ENCODE peak calls at places on chromosome 20, in six cellular contexts. K, A, F, C, J and I are unnamed samples.

GRCh38 chr20:41261790-41262717 is 55.5 kb downstream of the ZHX3 start:
- DNase-seq in K (no peak), A (peak; percentile 72), J (no peak), C (no peak), F (no peak), I (no peak)

GRCh38 chr20:62644044-62644795 is 1.9 kb downstream of the SLCO4A1 start:
- DNase-seq in A (no peak), K (peak; percentile 78), J (no peak), F (peak; percentile 26), C (no peak), I (no peak)

GRCh38 chr20:62589150-62589498 is 53.2 kb upstream of the SLCO4A1 start:
- DNase-seq in C (no peak), J (no peak), K (no peak), F (no peak), A (no peak), I (no peak)

GRCh38 chr20:40687384-40688128 is 1.5 kb downstream of the MAFB start:
- DNase-seq in F (peak; percentile 73), A (peak; percentile 76), J (peak; percentile 67), C (peak; percentile 29), K (no peak), I (no peak)

GRCh38 chr20:17963114-17963897 is 5.3 kb downstream of the SNX5 start:
- DNase-seq in K (peak; percentile 46), C (no peak), F (no peak), A (no peak), J (no peak), I (no peak)

GRCh38 chr20:2535711-2536561 is 437 bp upstream of the TMC2 start:
- DNase-seq in K (no peak), C (no peak), F (no peak), A (peak; percentile 78), J (no peak), I (no peak)

GRCh38 chr20:37897008-37897548 is 5.8 kb upstream of the VSTM2L start:
- DNase-seq in C (peak; percentile 73), A (peak; percentile 65), K (no peak), F (no peak), J (peak; percentile 79), I (no peak)

GRCh38 chr20:24448170-24448569 is 21.3 kb upstream of the SYNDIG1 start:
- DNase-seq in J (no peak), C (no peak), F (no peak), A (no peak), K (no peak), I (no peak)

GRCh38 chr20:45363611-45364492 is 896 bp downstream of the SYS1 start:
- DNase-seq in A (no peak), K (no peak), F (no peak), C (no peak), J (no peak), I (no peak)

GRCh38 chr20:34515484-34516037 is 661 bp upstream of the DYNLRB1 start:
- DNase-seq in J (peak; percentile 87), F (no peak), K (peak; percentile 86), C (peak; percentile 31), A (peak; percentile 95), I (peak; percentile 65)

GRCh38 chr20:46174469-46175126 is 56.5 kb downstream of the CD40 start:
- DNase-seq in F (peak; percentile 80), K (peak; percentile 86), A (peak; percentile 88), C (peak; percentile 92), J (peak; percentile 86), I (peak; percentile 48)

GRCh38 chr20:44006578-44006977 is 91.9 kb downstream of the TOX2 start:
- DNase-seq in A (peak; percentile 60), F (no peak), J (no peak), C (no peak), K (no peak), I (no peak)

GRCh38 chr20:32562495-32562911 is 22.6 kb downstream of the NOL4L start:
- DNase-seq in F (no peak), J (peak; percentile 53), A (peak; percentile 88), K (no peak), C (peak; percentile 44), I (no peak)

GRCh38 chr20:38229376-38230252 is 30.9 kb downstream of the KIAA1755 start:
- DNase-seq in K (no peak), C (no peak), J (peak; percentile 45), A (peak; percentile 38), F (no peak), I (no peak)

GRCh38 chr20:24443436-24443835 is 26.0 kb upstream of the SYNDIG1 start:
- DNase-seq in F (no peak), C (no peak), J (no peak), A (peak; percentile 77), K (no peak), I (no peak)

GRCh38 chr20:4299773-4300172 is 284.4 kb upstream of the RNF24 start:
- DNase-seq in J (no peak), C (no peak), F (peak; percentile 36), K (no peak), A (no peak), I (no peak)

GRCh38 chr20:38127011-38127621 is 38.0 kb downstream of the TGM2 start:
- DNase-seq in J (no peak), C (peak; percentile 53), A (no peak), K (peak; percentile 68), F (peak; percentile 69), I (no peak)

GRCh38 chr20:50462093-50462685 is 48.0 kb upstream of the PTPN1 start:
- DNase-seq in F (no peak), C (no peak), J (no peak), K (no peak), A (no peak), I (no peak)

GRCh38 chr20:33005908-33006775 is 1.4 kb upstream of the BPIFB2 start:
- DNase-seq in J (no peak), A (no peak), F (no peak), C (no peak), K (no peak), I (no peak)

GRCh38 chr20:44471481-44471882 is 4.2 kb upstream of the TTPAL start:
- DNase-seq in C (no peak), F (no peak), J (peak; percentile 39), K (no peak), A (peak; percentile 62), I (no peak)

GRCh38 chr20:38373898-38374297 is 27.6 kb downstream of the LBP start:
- DNase-seq in C (no peak), A (no peak), J (no peak), K (no peak), F (no peak), I (no peak)

GRCh38 chr20:5848711-5849505 is 98.7 kb downstream of the SHLD1 start:
- DNase-seq in K (no peak), J (no peak), A (no peak), F (no peak), C (no peak), I (no peak)

GRCh38 chr20:59808729-59809381 is 124.6 kb downstream of the SYCP2 start:
- DNase-seq in A (no peak), J (no peak), C (no peak), F (no peak), K (no peak), I (no peak)

GRCh38 chr20:64057628-64058498 is 5.1 kb upstream of the TCEA2 start:
- DNase-seq in A (peak; percentile 84), K (peak; percentile 92), J (peak; percentile 82), C (peak; percentile 93), F (peak; percentile 83), I (peak; percentile 84)

GRCh38 chr20:38863024-38863851 is 57.7 kb downstream of the PPP1R16B start:
- DNase-seq in K (peak; percentile 85), F (no peak), C (no peak), A (no peak), J (no peak), I (peak; percentile 57)

GRCh38 chr20:6533321-6533720 is 234.2 kb upstream of the BMP2 start:
- DNase-seq in C (no peak), F (no peak), J (no peak), K (no peak), A (no peak), I (no peak)

GRCh38 chr20:13341737-13342393 is 120.8 kb downstream of the ISM1 start:
- DNase-seq in F (no peak), K (no peak), J (no peak), C (no peak), A (no peak), I (no peak)

GRCh38 chr20:47070176-47070575 is 175.5 kb downstream of the EYA2 start:
- DNase-seq in K (no peak), J (no peak), C (no peak), F (no peak), A (no peak), I (no peak)

GRCh38 chr20:33072813-33073212 is 6.6 kb upstream of the BPIFB4 start:
- DNase-seq in F (no peak), J (no peak), K (no peak), A (no peak), C (no peak), I (no peak)

GRCh38 chr20:25336561-25337422 is 53.8 kb downstream of the ABHD12 start:
- DNase-seq in K (no peak), J (peak; percentile 38), A (peak; percentile 84), F (no peak), C (no peak), I (no peak)

DNA sequence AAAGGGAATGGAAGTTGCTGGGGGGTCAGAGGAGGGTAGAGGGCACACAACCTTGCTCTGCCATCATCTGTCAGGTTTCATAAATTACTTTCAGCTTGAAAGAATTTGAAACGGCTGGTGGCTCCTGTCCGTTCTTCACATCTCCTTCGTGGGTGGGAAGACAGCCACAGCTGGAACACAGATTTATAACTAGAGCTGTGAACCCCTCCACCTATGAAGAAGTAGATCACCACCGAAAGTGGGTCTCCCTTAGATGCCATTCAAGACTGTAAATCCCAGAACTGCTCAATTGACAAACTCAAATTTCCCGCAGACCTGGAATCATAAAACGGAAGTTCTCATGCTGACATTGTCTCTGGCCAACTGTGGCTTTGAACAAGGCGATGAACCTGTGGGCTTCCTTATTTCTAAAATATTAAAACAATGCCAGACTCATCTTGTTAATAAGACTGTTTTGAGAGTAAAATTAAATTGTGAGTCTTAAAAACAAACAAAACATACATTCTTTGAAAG is 65.3 kb downstream of the BTBD3 start:
- DNase-seq in F (no peak), A (no peak), J (no peak), K (no peak), C (no peak), I (no peak)
- H3K4me3 ChIP-seq in F (no peak overlapping the region), A (no peak overlapping the region), J (no peak overlapping the region), K (peak overlapping the region; percentile 43), C (no peak overlapping the region), I (no peak overlapping the region)

GRCh38 chr20:23043376-23043775 is 6.1 kb downstream of the THBD start:
- DNase-seq in C (no peak), F (no peak), J (no peak), K (no peak), A (peak; percentile 51), I (no peak)
- H3K4me1 ChIP-seq in C (no peaks in the 10 kb centered on the region), F (no peaks in the 10 kb centered on the region), J (no peaks in the 10 kb centered on the region), K (no peaks in the 10 kb centered on the region), A (peaks cover 11% of the 10 kb centered on the region), I (no peaks in the 10 kb centered on the region)

GRCh38 chr20:58524814-58525213 is 9.6 kb upstream of the APCDD1L start:
- DNase-seq in C (no peak), A (no peak), F (no peak), J (no peak), K (no peak), I (no peak)
- H3K4me3 ChIP-seq in C (no peak overlapping the region), A (no peak overlapping the region), F (no peak overlapping the region), J (no peak overlapping the region), K (no peak overlapping the region), I (no peak overlapping the region)

GRCh38 chr20:61396262-61396848 is 144.3 kb downstream of the CDH4 start:
- DNase-seq in K (no peak), C (no peak), F (no peak), J (no peak), A (no peak), I (no peak)
- H3K4me1 ChIP-seq in K (no peaks in the 10 kb centered on the region), C (no peaks in the 10 kb centered on the region), F (no peaks in the 10 kb centered on the region), J (no peaks in the 10 kb centered on the region), A (peaks cover 3% of the 10 kb centered on the region), I (no peaks in the 10 kb centered on the region)